ENCODE peak calls at places on chromosome 20, in seven cellular contexts. One of them, this sample, is unnamed.

GRCh38 chr20:4383966-4384365 is 337.7 kb upstream of the PRND start:
- DNase-seq in stimulated activated CD8-positive, alpha-beta memory T cell treated with anti-CD3 and anti-CD28 coated beads, Interleukin-15, amount 100 ng/mL, for 1 hour: no peak
- DNase-seq in GDM1: no peak
- DNase-seq in naive thymus-derived CD8-positive, alpha-beta T cell: no peak
- DNase-seq in progenitor cell of endocrine pancreas: no peak
- DNase-seq in colonic mucosa: no peak
- DNase-seq in activated CD4-positive, alpha-beta T cell treated with anti-CD3 and anti-CD28 coated beads for 48 hours: no peak
- DNase-seq in this sample: no peak

GRCh38 chr20:3390759-3391500 is 16.5 kb downstream of the DNAAF9 start:
- DNase-seq in stimulated activated CD8-positive, alpha-beta memory T cell treated with anti-CD3 and anti-CD28 coated beads, Interleukin-15, amount 100 ng/mL, for 1 hour: no peak
- DNase-seq in GDM1: no peak
- DNase-seq in naive thymus-derived CD8-positive, alpha-beta T cell: no peak
- DNase-seq in progenitor cell of endocrine pancreas: no peak
- DNase-seq in colonic mucosa: no peak
- DNase-seq in activated CD4-positive, alpha-beta T cell treated with anti-CD3 and anti-CD28 coated beads for 48 hours: no peak
- DNase-seq in this sample: no peak

GRCh38 chr20:10090588-10091166 is 55.9 kb downstream of the ANKEF1 start:
- DNase-seq in stimulated activated CD8-positive, alpha-beta memory T cell treated with anti-CD3 and anti-CD28 coated beads, Interleukin-15, amount 100 ng/mL, for 1 hour: no peak
- DNase-seq in GDM1: no peak
- DNase-seq in naive thymus-derived CD8-positive, alpha-beta T cell: no peak
- DNase-seq in progenitor cell of endocrine pancreas: no peak
- DNase-seq in colonic mucosa: peak
- DNase-seq in activated CD4-positive, alpha-beta T cell treated with anti-CD3 and anti-CD28 coated beads for 48 hours: peak
- DNase-seq in this sample: no peak

GRCh38 chr20:2515203-2515602 is 6.5 kb upstream of the ZNF343 start:
- DNase-seq in stimulated activated CD8-positive, alpha-beta memory T cell treated with anti-CD3 and anti-CD28 coated beads, Interleukin-15, amount 100 ng/mL, for 1 hour: no peak
- DNase-seq in GDM1: no peak
- DNase-seq in naive thymus-derived CD8-positive, alpha-beta T cell: no peak
- DNase-seq in progenitor cell of endocrine pancreas: no peak
- DNase-seq in colonic mucosa: no peak
- DNase-seq in activated CD4-positive, alpha-beta T cell treated with anti-CD3 and anti-CD28 coated beads for 48 hours: no peak
- DNase-seq in this sample: no peak

GRCh38 chr20:21534453-21534852 is 20.6 kb upstream of the NKX2-2 start:
- DNase-seq in stimulated activated CD8-positive, alpha-beta memory T cell treated with anti-CD3 and anti-CD28 coated beads, Interleukin-15, amount 100 ng/mL, for 1 hour: no peak
- DNase-seq in GDM1: no peak
- DNase-seq in naive thymus-derived CD8-positive, alpha-beta T cell: no peak
- DNase-seq in progenitor cell of endocrine pancreas: no peak
- DNase-seq in colonic mucosa: no peak
- DNase-seq in activated CD4-positive, alpha-beta T cell treated with anti-CD3 and anti-CD28 coated beads for 48 hours: no peak
- DNase-seq in this sample: no peak

GRCh38 chr20:13772529-13772928 is 12.2 kb downstream of the ESF1 start:
- DNase-seq in stimulated activated CD8-positive, alpha-beta memory T cell treated with anti-CD3 and anti-CD28 coated beads, Interleukin-15, amount 100 ng/mL, for 1 hour: no peak
- DNase-seq in GDM1: no peak
- DNase-seq in naive thymus-derived CD8-positive, alpha-beta T cell: no peak
- DNase-seq in progenitor cell of endocrine pancreas: no peak
- DNase-seq in colonic mucosa: no peak
- DNase-seq in activated CD4-positive, alpha-beta T cell treated with anti-CD3 and anti-CD28 coated beads for 48 hours: no peak
- DNase-seq in this sample: no peak

GRCh38 chr20:18615020-18615652 is 27.3 kb downstream of the DTD1 start:
- DNase-seq in stimulated activated CD8-positive, alpha-beta memory T cell treated with anti-CD3 and anti-CD28 coated beads, Interleukin-15, amount 100 ng/mL, for 1 hour: no peak
- DNase-seq in GDM1: no peak
- DNase-seq in naive thymus-derived CD8-positive, alpha-beta T cell: no peak
- DNase-seq in progenitor cell of endocrine pancreas: no peak
- DNase-seq in colonic mucosa: no peak
- DNase-seq in activated CD4-positive, alpha-beta T cell treated with anti-CD3 and anti-CD28 coated beads for 48 hours: no peak
- DNase-seq in this sample: no peak

GRCh38 chr20:31711416-31712111 is 11.1 kb downstream of the BCL2L1 start:
- DNase-seq in stimulated activated CD8-positive, alpha-beta memory T cell treated with anti-CD3 and anti-CD28 coated beads, Interleukin-15, amount 100 ng/mL, for 1 hour: no peak
- DNase-seq in GDM1: no peak
- DNase-seq in naive thymus-derived CD8-positive, alpha-beta T cell: no peak
- DNase-seq in progenitor cell of endocrine pancreas: no peak
- DNase-seq in colonic mucosa: no peak
- DNase-seq in activated CD4-positive, alpha-beta T cell treated with anti-CD3 and anti-CD28 coated beads for 48 hours: no peak
- DNase-seq in this sample: no peak

GRCh38 chr20:5153612-5154542 is 27.1 kb downstream of the CDS2 start:
- DNase-seq in stimulated activated CD8-positive, alpha-beta memory T cell treated with anti-CD3 and anti-CD28 coated beads, Interleukin-15, amount 100 ng/mL, for 1 hour: no peak
- DNase-seq in GDM1: no peak
- DNase-seq in naive thymus-derived CD8-positive, alpha-beta T cell: no peak
- DNase-seq in progenitor cell of endocrine pancreas: no peak
- DNase-seq in colonic mucosa: no peak
- DNase-seq in activated CD4-positive, alpha-beta T cell treated with anti-CD3 and anti-CD28 coated beads for 48 hours: peak
- DNase-seq in this sample: no peak